ENCODE peak calls at places on chromosomes 1 and 21, in eight cellular contexts. O is sigmoid colon; W is left ventricle myocardium inferior; A is heart right ventricle; F is neural progenitor cell; Q is effector memory CD4-positive, alpha-beta T cell; D is GM23248; X is cardiac muscle cell. T is an unnamed sample.

GRCh38 chr1:180229483-180230415 is at the start of gene LHX4:
- DNase-seq in O (peak; percentile 52), W (no peak), A (peak; percentile 20), F (peak; percentile 84), Q (no peak), D (peak; percentile 55), X (peak; percentile 38), T (peak; percentile 89)

GRCh38 chr21:33937146-33937545 is 21.5 kb upstream of the ATP5PO start:
- DNase-seq in O (no peak), W (no peak), A (no peak), F (no peak), Q (no peak), D (no peak), X (no peak), T (no peak)

GRCh38 chr21:33825898-33826297 is 89.7 kb downstream of the ATP5PO start:
- DNase-seq in O (no peak), W (no peak), A (no peak), F (no peak), Q (no peak), D (peak; percentile 72), X (peak; percentile 65), T (no peak)

GRCh38 chr1:59136541-59137335 is 160.2 kb upstream of the FGGY start:
- DNase-seq in O (no peak), W (no peak), A (no peak), F (no peak), Q (no peak), D (peak; percentile 82), X (no peak), T (no peak)

GRCh38 chr1:174273766-174274165 is 114.4 kb downstream of the RABGAP1L start:
- DNase-seq in O (no peak), W (no peak), A (no peak), F (no peak), Q (no peak), D (no peak), X (no peak), T (no peak)

GRCh38 chr21:42352433-42353095 is 1.8 kb upstream of the TFF2 start:
- DNase-seq in O (peak; percentile 34), W (no peak), A (no peak), F (no peak), Q (no peak), D (no peak), X (no peak), T (no peak)

GRCh38 chr1:203702130-203702577 is 62.8 kb upstream of the LAX1 start:
- DNase-seq in O (peak; percentile 76), W (no peak), A (no peak), F (peak; percentile 76), Q (peak; percentile 42), D (peak; percentile 45), X (peak; percentile 63), T (peak; percentile 51)

GRCh38 chr1:41305576-41306365 is 55.5 kb upstream of the FOXO6 start:
- DNase-seq in O (no peak), W (no peak), A (no peak), F (peak; percentile 72), Q (no peak), D (no peak), X (no peak), T (no peak)

GRCh38 chr21:43318841-43319781 is 107.8 kb downstream of the SIK1 start:
- DNase-seq in O (no peak), W (no peak), A (peak; percentile 19), F (no peak), Q (no peak), D (peak; percentile 88), X (peak; percentile 56), T (no peak)

GRCh38 chr21:37647781-37648180 is 268.5 kb downstream of the KCNJ6 start:
- DNase-seq in O (no peak), W (no peak), A (no peak), F (no peak), Q (no peak), D (no peak), X (no peak), T (no peak)

GRCh38 chr1:30445449-30445848 is 277.9 kb downstream of the MATN1 start:
- DNase-seq in O (no peak), W (no peak), A (no peak), F (no peak), Q (no peak), D (no peak), X (no peak), T (no peak)

GRCh38 chr1:58971629-58972140 is 187.8 kb upstream of the JUN start:
- DNase-seq in O (peak; percentile 75), W (peak; percentile 55), A (no peak), F (no peak), Q (no peak), D (peak; percentile 49), X (peak; percentile 52), T (no peak)

GRCh38 chr1:173503391-173503790 is 26.3 kb downstream of the PRDX6 start:
- DNase-seq in O (no peak), W (no peak), A (no peak), F (no peak), Q (no peak), D (peak; percentile 60), X (peak; percentile 68), T (no peak)

GRCh38 chr1:169943963-169944526 is 50.3 kb upstream of the SCYL3 start:
- DNase-seq in O (peak; percentile 46), W (no peak), A (no peak), F (no peak), Q (no peak), D (no peak), X (no peak), T (no peak)

GRCh38 chr1:160834945-160835565 is 27.6 kb downstream of the CD244 start:
- DNase-seq in O (no peak), W (no peak), A (no peak), F (peak; percentile 68), Q (no peak), D (peak; percentile 64), X (peak; percentile 74), T (peak; percentile 25)

GRCh38 chr1:177753655-177754054 is 216.2 kb downstream of the SEC16B start:
- DNase-seq in O (no peak), W (no peak), A (no peak), F (no peak), Q (no peak), D (no peak), X (no peak), T (no peak)

DNA sequence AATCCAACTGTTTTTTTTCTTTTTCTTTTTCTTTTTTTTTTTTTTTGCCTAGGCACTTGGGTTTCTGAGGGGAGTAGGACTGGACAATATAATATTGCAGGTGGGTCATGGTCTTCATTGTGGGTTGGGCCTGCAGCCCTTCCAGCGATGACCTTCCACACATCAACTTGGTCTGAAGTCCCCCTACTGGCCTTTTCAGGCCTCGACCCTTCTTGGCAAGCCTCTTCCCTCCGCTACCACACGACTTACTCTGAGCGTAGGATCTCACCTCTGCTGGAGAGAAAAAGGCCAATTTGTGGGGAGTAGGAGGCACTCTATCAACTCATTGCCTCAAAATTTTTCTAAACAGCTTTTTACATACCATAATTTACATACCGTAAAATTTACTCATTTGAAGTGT is 51.1 kb upstream of the GRIK3 start:
- DNase-seq in O (no peak), W (no peak), A (no peak), F (peak; percentile 56), Q (no peak), D (no peak), X (no peak), T (no peak)
- H3K4me1 ChIP-seq in O (no peaks in the 10 kb centered on the region), W (no peaks in the 10 kb centered on the region), A (no peaks in the 10 kb centered on the region), F (peaks cover 12% of the 10 kb centered on the region), Q (no peaks in the 10 kb centered on the region), D (no peaks in the 10 kb centered on the region), X (no peaks in the 10 kb centered on the region), T (no peaks in the 10 kb centered on the region)

GRCh38 chr21:44514218-44514520 is 25.8 kb downstream of the KRTAP10-1 start:
- DNase-seq in O (no peak), W (no peak), A (peak; percentile 2), F (no peak), Q (no peak), D (no peak), X (no peak), T (no peak)
- H3K27me3 ChIP-seq in O (peaks cover 17% of the 10 kb centered on the region), W (peaks cover 32% of the 10 kb centered on the region), A (peaks cover 17% of the 10 kb centered on the region), F (no peaks in the 10 kb centered on the region), Q (no peaks in the 10 kb centered on the region), D (peaks cover 7% of the 10 kb centered on the region), X (no peaks in the 10 kb centered on the region), T (no peaks in the 10 kb centered on the region)

GRCh38 chr1:167749741-167750140 is 28.0 kb downstream of the MPZL1 start:
- DNase-seq in O (no peak), W (no peak), A (no peak), F (no peak), Q (no peak), D (no peak), X (no peak), T (no peak)

GRCh38 chr1:167750641-167751040 is 28.9 kb downstream of the MPZL1 start:
- DNase-seq in O (no peak), W (no peak), A (no peak), F (no peak), Q (no peak), D (no peak), X (no peak), T (no peak)

GRCh38 chr1:167755568-167756145 is 33.9 kb downstream of the MPZL1 start:
- DNase-seq in O (no peak), W (no peak), A (no peak), F (peak; percentile 14), Q (no peak), D (no peak), X (no peak), T (no peak)

GRCh38 chr1:167748901-167749300 is 27.1 kb downstream of the MPZL1 start:
- DNase-seq in O (no peak), W (no peak), A (no peak), F (no peak), Q (no peak), D (peak; percentile 42), X (peak; percentile 47), T (no peak)

DNA sequence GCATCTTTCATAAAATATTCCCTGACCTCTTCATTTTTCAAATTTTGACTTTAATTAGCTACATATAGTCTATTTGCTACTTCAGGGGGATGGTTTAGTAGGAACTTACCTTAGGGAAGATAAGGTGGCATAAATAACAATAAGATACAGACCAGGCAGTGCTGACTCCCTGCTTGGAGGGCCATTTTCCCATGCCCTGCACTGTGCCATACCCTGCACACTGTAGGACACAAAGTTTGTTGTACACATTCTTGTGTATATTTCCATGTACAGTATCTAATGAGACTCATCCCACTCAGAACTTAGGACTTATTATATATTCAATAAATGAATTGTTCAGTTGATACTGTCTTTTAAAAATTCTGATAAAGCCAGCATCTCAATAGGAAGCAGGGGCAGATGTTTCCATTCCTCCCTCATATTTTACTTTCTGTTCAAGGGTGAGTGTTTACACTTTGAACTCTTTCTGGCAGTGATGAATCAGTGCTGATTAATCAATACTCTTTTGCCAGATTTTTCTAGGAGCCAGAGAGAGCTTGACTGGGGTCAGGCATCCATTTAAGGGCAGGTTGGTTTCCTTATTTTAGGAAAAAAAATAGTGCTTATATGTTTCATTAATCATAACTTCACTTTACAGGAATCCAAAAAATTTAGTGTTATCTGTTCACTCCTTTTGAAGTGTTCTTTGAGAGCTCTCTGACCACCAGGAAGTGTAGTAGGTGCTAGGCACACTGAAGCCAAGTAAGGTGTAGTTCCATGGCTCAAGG is 30.6 kb downstream of the MPZL1 start:
- DNase-seq in O (no peak), W (no peak), A (no peak), F (no peak), Q (no peak), D (peak; percentile 62), X (no peak), T (no peak)
- H3K4me1 ChIP-seq in O (peaks cover 24% of the 10 kb centered on the region), W (peaks cover 75% of the 10 kb centered on the region), A (peaks cover 15% of the 10 kb centered on the region), F (peaks cover 6% of the 10 kb centered on the region), Q (no peaks in the 10 kb centered on the region), D (peaks cover 56% of the 10 kb centered on the region), X (peaks cover 43% of the 10 kb centered on the region), T (peaks cover 3% of the 10 kb centered on the region)

DNA sequence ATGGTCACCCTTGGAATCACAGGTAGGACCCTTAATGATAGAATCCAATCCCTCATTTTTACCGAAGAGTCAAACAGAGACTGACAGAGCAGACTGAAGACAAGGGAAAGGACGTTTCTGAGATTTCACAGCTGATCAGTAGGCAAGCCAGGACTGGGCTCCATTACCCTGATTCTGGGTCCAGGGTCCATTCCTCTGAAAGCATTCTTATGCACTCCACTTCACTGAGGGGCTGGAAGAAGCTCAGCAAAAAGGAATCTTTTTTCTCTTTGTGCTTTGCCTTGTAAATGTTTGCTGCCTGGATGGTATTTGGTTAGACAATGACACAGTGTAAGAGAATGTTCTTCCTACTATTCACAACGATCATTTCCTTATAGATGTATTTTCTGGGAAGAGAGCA is 331.3 kb upstream of the PROX1 start:
- DNase-seq in O (no peak), W (no peak), A (no peak), F (no peak), Q (no peak), D (no peak), X (no peak), T (no peak)
- H3K27me3 ChIP-seq in O (no peaks in the 10 kb centered on the region), W (peaks cover 17% of the 10 kb centered on the region), A (no peaks in the 10 kb centered on the region), F (no peaks in the 10 kb centered on the region), Q (no peaks in the 10 kb centered on the region), D (no peaks in the 10 kb centered on the region), X (no peaks in the 10 kb centered on the region), T (peaks cover 6% of the 10 kb centered on the region)

T was measured in HAP-1.